ENCODE peak calls at places on chromosomes 3 and 15, in seven cellular contexts. One of them, this sample, is unnamed.

GRCh38 chr3:176375519-176375918 is 821.8 kb downstream of the TBL1XR1 start:
- DNase-seq in mucosa of gallbladder: no peak
- DNase-seq in ascending aorta: no peak
- DNase-seq in occipital lobe: no peak
- DNase-seq in head of caudate nucleus: no peak
- DNase-seq in right cardiac atrium: no peak
- DNase-seq in GM04504: no peak
- DNase-seq in this sample: no peak

GRCh38 chr15:52095597-52096262 is 16.8 kb downstream of the BCL2L10 start:
- DNase-seq in GM04504: peak; percentile 95
- DNase-seq in head of caudate nucleus: no peak
- DNase-seq in mucosa of gallbladder: no peak
- DNase-seq in occipital lobe: no peak
- DNase-seq in ascending aorta: no peak
- DNase-seq in right cardiac atrium: no peak
- DNase-seq in this sample: no peak

GRCh38 chr3:123143669-123144411 is 57.9 kb upstream of the SEC22A start:
- DNase-seq in mucosa of gallbladder: peak; percentile 82
- DNase-seq in right cardiac atrium: no peak
- DNase-seq in head of caudate nucleus: peak; percentile 69
- DNase-seq in GM04504: no peak
- DNase-seq in occipital lobe: no peak
- DNase-seq in ascending aorta: no peak
- DNase-seq in this sample: peak; percentile 18

GRCh38 chr3:98692787-98693473 is 70.2 kb upstream of the ST3GAL6 start:
- DNase-seq in head of caudate nucleus: no peak
- DNase-seq in ascending aorta: no peak
- DNase-seq in GM04504: no peak
- DNase-seq in right cardiac atrium: peak; percentile 29
- DNase-seq in occipital lobe: no peak
- DNase-seq in mucosa of gallbladder: no peak
- DNase-seq in this sample: no peak

GRCh38 chr3:11907667-11908660 is 61.3 kb upstream of the TAMM41 start:
- DNase-seq in GM04504: no peak
- DNase-seq in head of caudate nucleus: no peak
- DNase-seq in right cardiac atrium: no peak
- DNase-seq in occipital lobe: no peak
- DNase-seq in mucosa of gallbladder: no peak
- DNase-seq in ascending aorta: no peak
- DNase-seq in this sample: no peak

GRCh38 chr15:70345251-70346019 is 247.7 kb upstream of the TLE3 start:
- DNase-seq in right cardiac atrium: no peak
- DNase-seq in mucosa of gallbladder: no peak
- DNase-seq in head of caudate nucleus: no peak
- DNase-seq in GM04504: no peak
- DNase-seq in occipital lobe: no peak
- DNase-seq in ascending aorta: no peak
- DNase-seq in this sample: no peak

GRCh38 chr3:9732080-9732752 is 681 bp downstream of the BRPF1 start:
- DNase-seq in head of caudate nucleus: no peak
- DNase-seq in right cardiac atrium: peak; percentile 45
- DNase-seq in ascending aorta: no peak
- DNase-seq in occipital lobe: no peak
- DNase-seq in mucosa of gallbladder: no peak
- DNase-seq in GM04504: no peak
- DNase-seq in this sample: peak; percentile 38

GRCh38 chr15:88909956-88910831 is 3.0 kb downstream of the MFGE8 start:
- DNase-seq in mucosa of gallbladder: no peak
- DNase-seq in ascending aorta: no peak
- DNase-seq in head of caudate nucleus: no peak
- DNase-seq in occipital lobe: no peak
- DNase-seq in GM04504: no peak
- DNase-seq in right cardiac atrium: no peak
- DNase-seq in this sample: no peak

GRCh38 chr3:30428251-30428650 is 178.2 kb upstream of the TGFBR2 start:
- DNase-seq in ascending aorta: no peak
- DNase-seq in occipital lobe: no peak
- DNase-seq in right cardiac atrium: no peak
- DNase-seq in head of caudate nucleus: no peak
- DNase-seq in mucosa of gallbladder: no peak
- DNase-seq in GM04504: no peak
- DNase-seq in this sample: no peak

GRCh38 chr15:60611592-60612346 is 132.8 kb upstream of the ICE2 start:
- DNase-seq in occipital lobe: no peak
- DNase-seq in right cardiac atrium: peak; percentile 22
- DNase-seq in head of caudate nucleus: no peak
- DNase-seq in ascending aorta: no peak
- DNase-seq in mucosa of gallbladder: no peak
- DNase-seq in GM04504: no peak
- DNase-seq in this sample: no peak

GRCh38 chr15:98000249-98001203 is 40.0 kb downstream of the ARRDC4 start:
- DNase-seq in mucosa of gallbladder: no peak
- DNase-seq in right cardiac atrium: no peak
- DNase-seq in GM04504: no peak
- DNase-seq in occipital lobe: no peak
- DNase-seq in ascending aorta: no peak
- DNase-seq in head of caudate nucleus: no peak
- DNase-seq in this sample: no peak

GRCh38 chr3:127473244-127474024 is 117.1 kb downstream of the TPRA1 start:
- DNase-seq in ascending aorta: no peak
- DNase-seq in right cardiac atrium: no peak
- DNase-seq in occipital lobe: no peak
- DNase-seq in head of caudate nucleus: no peak
- DNase-seq in mucosa of gallbladder: no peak
- DNase-seq in GM04504: no peak
- DNase-seq in this sample: peak; percentile 69

GRCh38 chr3:128803307-128803706 is 76.1 kb upstream of the ACAD9 start:
- DNase-seq in head of caudate nucleus: no peak
- DNase-seq in GM04504: no peak
- DNase-seq in right cardiac atrium: no peak
- DNase-seq in ascending aorta: no peak
- DNase-seq in occipital lobe: no peak
- DNase-seq in mucosa of gallbladder: no peak
- DNase-seq in this sample: no peak

GRCh38 chr15:47756872-47757271 is 39.6 kb downstream of the SEMA6D start:
- DNase-seq in mucosa of gallbladder: no peak
- DNase-seq in GM04504: peak; percentile 76
- DNase-seq in ascending aorta: no peak
- DNase-seq in head of caudate nucleus: peak; percentile 42
- DNase-seq in right cardiac atrium: peak; percentile 25
- DNase-seq in occipital lobe: no peak
- DNase-seq in this sample: no peak

GRCh38 chr3:16837602-16838001 is 47.2 kb upstream of the PLCL2 start:
- DNase-seq in right cardiac atrium: peak; percentile 31
- DNase-seq in occipital lobe: no peak
- DNase-seq in ascending aorta: no peak
- DNase-seq in GM04504: no peak
- DNase-seq in mucosa of gallbladder: no peak
- DNase-seq in head of caudate nucleus: no peak
- DNase-seq in this sample: no peak

GRCh38 chr3:99131876-99132275 is 230.4 kb upstream of the DCBLD2 start:
- DNase-seq in mucosa of gallbladder: no peak
- DNase-seq in head of caudate nucleus: no peak
- DNase-seq in right cardiac atrium: no peak
- DNase-seq in GM04504: no peak
- DNase-seq in ascending aorta: no peak
- DNase-seq in occipital lobe: no peak
- DNase-seq in this sample: no peak

GRCh38 chr15:57580428-57580827 is 11.3 kb upstream of the MYZAP start:
- DNase-seq in occipital lobe: no peak
- DNase-seq in right cardiac atrium: no peak
- DNase-seq in GM04504: no peak
- DNase-seq in head of caudate nucleus: no peak
- DNase-seq in mucosa of gallbladder: no peak
- DNase-seq in ascending aorta: no peak
- DNase-seq in this sample: no peak

GRCh38 chr15:96183020-96183926 is 147.2 kb upstream of the NR2F2 start:
- DNase-seq in GM04504: no peak
- DNase-seq in right cardiac atrium: no peak
- DNase-seq in occipital lobe: no peak
- DNase-seq in head of caudate nucleus: no peak
- DNase-seq in mucosa of gallbladder: no peak
- DNase-seq in ascending aorta: no peak
- DNase-seq in this sample: peak; percentile 68

GRCh38 chr3:62625278-62625677 is 249.9 kb downstream of the CADPS start:
- DNase-seq in GM04504: no peak
- DNase-seq in head of caudate nucleus: no peak
- DNase-seq in right cardiac atrium: no peak
- DNase-seq in mucosa of gallbladder: no peak
- DNase-seq in ascending aorta: no peak
- DNase-seq in occipital lobe: no peak
- DNase-seq in this sample: no peak